ENCODE peak calls at places on chromosome 20, in seven cellular contexts. U is AG09309; N is OCI-M1; R is stimulated activated CD4-positive, alpha-beta T cell treated with anti-CD3 and anti-CD28 coated beads, TNF-alpha, amount 100 ng/mL, for 48 hours; M is NCI-H1092; V is cerebellum; P is SW 1271. J is an unnamed sample.

GRCh38 chr20:2507875-2508630 is 662 bp downstream of the ZNF343 start:
- DNase-seq in U (no peak), N (peak; percentile 44), R (no peak), M (no peak), V (no peak), P (no peak), J (no peak)

GRCh38 chr20:51084598-51084997 is 61.7 kb upstream of the KCNG1 start:
- DNase-seq in U (no peak), N (no peak), R (no peak), M (no peak), V (no peak), P (no peak), J (no peak)

GRCh38 chr20:37408202-37408929 is 62.4 kb downstream of the SRC start:
- DNase-seq in U (no peak), N (no peak), R (no peak), M (no peak), V (no peak), P (no peak), J (no peak)

GRCh38 chr20:35743693-35744491 is 1.8 kb upstream of the RBM39 start:
- DNase-seq in U (no peak), N (peak; percentile 80), R (no peak), M (no peak), V (no peak), P (no peak), J (no peak)

GRCh38 chr20:62929051-62929538 is 2.8 kb upstream of the DIDO1 start:
- DNase-seq in U (no peak), N (peak; percentile 37), R (no peak), M (no peak), V (peak; percentile 47), P (peak; percentile 31), J (no peak)

GRCh38 chr20:63580796-63581461 is 6.9 kb upstream of the HELZ2 start:
- DNase-seq in U (peak; percentile 13), N (peak; percentile 14), R (peak; percentile 63), M (no peak), V (peak; percentile 78), P (peak; percentile 21), J (no peak)

GRCh38 chr20:47749367-47749766 is 35.9 kb downstream of the SULF2 start:
- DNase-seq in U (no peak), N (no peak), R (no peak), M (peak; percentile 33), V (no peak), P (no peak), J (no peak)

GRCh38 chr20:62651285-62652021 is 9.2 kb downstream of the SLCO4A1 start:
- DNase-seq in U (no peak), N (no peak), R (peak; percentile 55), M (peak; percentile 22), V (no peak), P (peak; percentile 18), J (no peak)

GRCh38 chr20:48527771-48528170 is 300.0 kb downstream of the PREX1 start:
- DNase-seq in U (no peak), N (no peak), R (no peak), M (no peak), V (no peak), P (no peak), J (no peak)

GRCh38 chr20:21326700-21327099 is 23.6 kb downstream of the XRN2 start:
- DNase-seq in U (no peak), N (peak; percentile 21), R (no peak), M (no peak), V (no peak), P (no peak), J (no peak)

GRCh38 chr20:62441986-62442539 is 14.7 kb upstream of the RBBP8NL start:
- DNase-seq in U (no peak), N (no peak), R (no peak), M (no peak), V (no peak), P (no peak), J (no peak)

GRCh38 chr20:32682508-32682987 is 8.8 kb upstream of the C20orf203 start:
- DNase-seq in U (no peak), N (no peak), R (no peak), M (no peak), V (no peak), P (no peak), J (no peak)

GRCh38 chr20:62739067-62739466 is 30.4 kb downstream of the NTSR1 start:
- DNase-seq in U (no peak), N (no peak), R (no peak), M (no peak), V (no peak), P (no peak), J (no peak)

GRCh38 chr20:1417273-1417672 is 24.4 kb upstream of the FKBP1A start:
- DNase-seq in U (no peak), N (no peak), R (no peak), M (no peak), V (no peak), P (peak; percentile 97), J (no peak)

GRCh38 chr20:57390604-57391438 is at the start of gene RBM38:
- DNase-seq in U (no peak), N (peak; percentile 80), R (peak; percentile 78), M (peak; percentile 70), V (peak; percentile 95), P (peak; percentile 52), J (no peak)

GRCh38 chr20:18005170-18005989 is 36.6 kb downstream of the MGME1 start:
- DNase-seq in U (no peak), N (no peak), R (no peak), M (no peak), V (no peak), P (no peak), J (no peak)

GRCh38 chr20:45432294-45432693 is 16.4 kb downstream of the PIGT start:
- DNase-seq in U (no peak), N (peak; percentile 34), R (no peak), M (no peak), V (no peak), P (no peak), J (no peak)

GRCh38 chr20:5168582-5169396 is 42.0 kb downstream of the CDS2 start:
- DNase-seq in U (no peak), N (peak; percentile 46), R (no peak), M (peak; percentile 65), V (no peak), P (peak; percentile 48), J (no peak)

GRCh38 chr20:34089655-34090324 is 22.3 kb downstream of the EIF2S2 start:
- DNase-seq in U (no peak), N (no peak), R (no peak), M (peak; percentile 66), V (peak; percentile 35), P (no peak), J (no peak)

GRCh38 chr20:36197271-36197670 is 39.0 kb upstream of the AAR2 start:
- DNase-seq in U (no peak), N (no peak), R (no peak), M (no peak), V (no peak), P (no peak), J (no peak)

GRCh38 chr20:62618622-62619529 is 23.4 kb upstream of the SLCO4A1 start:
- DNase-seq in U (no peak), N (no peak), R (no peak), M (no peak), V (no peak), P (peak; percentile 46), J (no peak)

GRCh38 chr20:10609276-10609675 is 64.5 kb downstream of the JAG1 start:
- DNase-seq in U (peak; percentile 71), N (no peak), R (no peak), M (no peak), V (no peak), P (no peak), J (peak; percentile 81)

GRCh38 chr20:34643919-34644318 is 33.0 kb downstream of the PIGU start:
- DNase-seq in U (peak; percentile 92), N (peak; percentile 56), R (no peak), M (no peak), V (no peak), P (no peak), J (peak; percentile 84)

GRCh38 chr20:5001174-5002076 is at the start of gene SLC23A2:
- DNase-seq in U (no peak), N (peak; percentile 41), R (peak; percentile 49), M (no peak), V (peak; percentile 75), P (no peak), J (no peak)

GRCh38 chr20:23115823-23116222 is 29.7 kb upstream of the CD93 start:
- DNase-seq in U (no peak), N (peak; percentile 17), R (no peak), M (no peak), V (no peak), P (no peak), J (no peak)

GRCh38 chr20:32963176-32963575 is 41.1 kb downstream of the SUN5 start:
- DNase-seq in U (no peak), N (no peak), R (no peak), M (no peak), V (no peak), P (no peak), J (no peak)

GRCh38 chr20:9699181-9699580 is 139.7 kb downstream of the PAK5 start:
- DNase-seq in U (no peak), N (no peak), R (no peak), M (no peak), V (no peak), P (no peak), J (no peak)

GRCh38 chr20:21251278-21251677 is 51.9 kb upstream of the XRN2 start:
- DNase-seq in U (no peak), N (no peak), R (peak; percentile 13), M (no peak), V (no peak), P (no peak), J (no peak)